ENCODE peak calls at places on chromosomes 6 and 20, in five cellular contexts. O is activated B cell treated with CpG ODN at 0.5 μM for 24 hours, E is Caco-2, I is PC-9, U is AG09309. N is an unnamed sample.

GRCh38 chr6:86331889-86332288 is 605.4 kb upstream of the HTR1E start:
- DNase-seq in E (no peak), I (no peak), O (no peak), U (no peak), N (no peak)

GRCh38 chr6:75526502-75527127 is 33.0 kb upstream of the FILIP1 start:
- DNase-seq in E (peak), O (no peak), I (peak), U (peak), N (peak)

GRCh38 chr20:52905235-52905634 is 66.9 kb upstream of the TSHZ2 start:
- DNase-seq in U (no peak), O (no peak), E (no peak), I (no peak), N (no peak)

GRCh38 chr20:60034231-60035110 is 76.2 kb downstream of the CDH26 start:
- DNase-seq in U (no peak), E (peak), O (no peak), I (no peak), N (no peak)

GRCh38 chr6:24940311-24940917 is 4.7 kb upstream of the RIPOR2 start:
- DNase-seq in O (no peak), E (no peak), I (no peak), U (no peak), N (no peak)

GRCh38 chr6:49579649-49580048 is 29.2 kb downstream of the C6orf141 start:
- DNase-seq in O (no peak), E (no peak), U (no peak), I (no peak), N (no peak)

GRCh38 chr6:111057074-111057752 is 30.1 kb upstream of the SLC16A10 start:
- DNase-seq in U (peak), E (peak), I (no peak), O (no peak), N (peak)

GRCh38 chr20:43727980-43728590 is 1.3 kb upstream of the GTSF1L start:
- DNase-seq in E (no peak), U (no peak), I (peak), O (no peak), N (no peak)

GRCh38 chr6:31094389-31094881 is 17.9 kb downstream of the C6orf15 start:
- DNase-seq in U (no peak), E (no peak), O (no peak), I (no peak), N (no peak)

GRCh38 chr6:90364846-90365401 is 68.3 kb upstream of the BACH2 start:
- DNase-seq in I (no peak), U (no peak), O (no peak), E (no peak), N (no peak)

GRCh38 chr20:41268917-41269652 is 48.4 kb downstream of the ZHX3 start:
- DNase-seq in E (no peak), U (no peak), I (no peak), O (no peak), N (no peak)

GRCh38 chr20:6558361-6558760 is 209.1 kb upstream of the BMP2 start:
- DNase-seq in I (no peak), E (no peak), U (no peak), O (no peak), N (peak)

GRCh38 chr6:144036064-144036873 is 28.2 kb upstream of the PLAGL1 start:
- DNase-seq in E (no peak), U (peak), O (no peak), I (no peak), N (peak)

GRCh38 chr6:45651301-45651700 is 273.6 kb upstream of the SUPT3H start:
- DNase-seq in O (no peak), U (no peak), E (no peak), I (no peak), N (no peak)

GRCh38 chr6:89610149-89610642 is 28.4 kb downstream of the LYRM2 start:
- DNase-seq in I (no peak), U (no peak), O (peak), E (peak), N (peak)

GRCh38 chr20:4608861-4609260 is 112.8 kb upstream of the PRND start:
- DNase-seq in I (no peak), U (no peak), O (no peak), E (no peak), N (no peak)

GRCh38 chr6:39452306-39452705 is 129.8 kb upstream of the KCNK16 start:
- DNase-seq in E (no peak), O (no peak), I (no peak), U (no peak), N (peak)

GRCh38 chr6:101226677-101227135 is 166.8 kb upstream of the GRIK2 start:
- DNase-seq in I (peak), U (no peak), E (peak), O (no peak), N (peak)

GRCh38 chr6:161141173-161141572 is 132.7 kb downstream of the AGPAT4 start:
- DNase-seq in U (no peak), E (no peak), I (no peak), O (no peak), N (peak)

GRCh38 chr20:48469026-48469425 is 358.8 kb downstream of the PREX1 start:
- DNase-seq in E (no peak), U (no peak), O (no peak), I (no peak), N (no peak)

GRCh38 chr20:4341804-4342560 is 326.6 kb upstream of the RNF24 start:
- DNase-seq in E (no peak), U (peak), O (no peak), I (peak), N (peak)

GRCh38 chr20:62177307-62177706 is 5.5 kb upstream of the MTG2 start:
- DNase-seq in O (no peak), E (no peak), I (no peak), U (no peak), N (no peak)

GRCh38 chr6:147345902-147346301 is 141.7 kb downstream of the STXBP5 start:
- DNase-seq in E (no peak), O (no peak), U (no peak), I (no peak), N (no peak)

GRCh38 chr6:80676386-80676785 is 569.9 kb downstream of the BCKDHB start:
- DNase-seq in I (no peak), E (no peak), U (no peak), O (no peak), N (peak)

GRCh38 chr6:132100388-132100990 is 149.3 kb upstream of the CCN2 start:
- DNase-seq in E (no peak), U (no peak), O (no peak), I (no peak), N (no peak)

GRCh38 chr20:1368448-1369199 is 24.2 kb downstream of the FKBP1A start:
- DNase-seq in E (no peak), I (no peak), O (no peak), U (no peak), N (peak)

GRCh38 chr6:146191166-146191565 is 162.3 kb downstream of the GRM1 start:
- DNase-seq in E (no peak), U (no peak), I (no peak), O (no peak), N (no peak)

GRCh38 chr6:27986928-27987725 is 30.1 kb downstream of the OR2B6 start:
- DNase-seq in U (no peak), I (no peak), E (no peak), O (no peak), N (no peak)

GRCh38 chr6:54629132-54629531 is 217.4 kb upstream of the FAM83B start:
- DNase-seq in O (no peak), U (no peak), I (no peak), E (no peak), N (no peak)

DNA sequence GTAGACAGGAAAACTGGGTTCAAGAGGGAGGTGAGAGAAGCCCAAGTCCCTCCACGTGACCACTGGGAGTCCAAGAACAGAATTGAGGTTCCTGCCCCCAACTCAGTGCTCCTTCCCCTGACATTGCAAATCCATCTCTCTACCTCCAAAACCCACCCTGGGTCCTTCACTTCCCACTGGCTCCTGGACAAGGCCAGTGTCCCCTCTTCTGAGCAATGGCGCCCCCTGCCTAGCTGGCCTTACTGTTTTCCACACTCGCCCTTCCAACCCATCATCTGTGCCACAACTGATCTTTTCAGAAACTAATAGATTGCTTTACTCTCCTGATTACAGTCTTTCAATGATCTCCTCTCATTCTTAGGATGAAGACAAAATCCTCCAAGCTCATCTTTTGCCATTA is 200.3 kb downstream of the ANKRD60 start:
- DNase-seq in O (no peak), U (no peak), I (no peak), E (peak), N (no peak)
- TF ChIP-seq CTCF in O (no peak), U (peak), I (no peak), E (no peak), N (peak)

GRCh38 chr6:7841781-7842468 is 68.7 kb downstream of the TXNDC5 start:
- DNase-seq in U (no peak), I (no peak), O (no peak), E (no peak), N (peak)

GRCh38 chr6:7848229-7848628 is 62.4 kb downstream of the TXNDC5 start:
- DNase-seq in U (no peak), O (no peak), I (no peak), E (no peak), N (no peak)

GRCh38 chr6:7851780-7852179 is 58.8 kb downstream of the TXNDC5 start:
- DNase-seq in O (no peak), U (no peak), E (no peak), I (no peak), N (no peak)

GRCh38 chr6:7846971-7847818 is 63.4 kb downstream of the TXNDC5 start:
- DNase-seq in O (no peak), E (no peak), U (peak), I (no peak), N (peak)
- TF ChIP-seq CTCF in O (no peak), E (no peak), U (peak), I (no peak), N (peak)

DNA sequence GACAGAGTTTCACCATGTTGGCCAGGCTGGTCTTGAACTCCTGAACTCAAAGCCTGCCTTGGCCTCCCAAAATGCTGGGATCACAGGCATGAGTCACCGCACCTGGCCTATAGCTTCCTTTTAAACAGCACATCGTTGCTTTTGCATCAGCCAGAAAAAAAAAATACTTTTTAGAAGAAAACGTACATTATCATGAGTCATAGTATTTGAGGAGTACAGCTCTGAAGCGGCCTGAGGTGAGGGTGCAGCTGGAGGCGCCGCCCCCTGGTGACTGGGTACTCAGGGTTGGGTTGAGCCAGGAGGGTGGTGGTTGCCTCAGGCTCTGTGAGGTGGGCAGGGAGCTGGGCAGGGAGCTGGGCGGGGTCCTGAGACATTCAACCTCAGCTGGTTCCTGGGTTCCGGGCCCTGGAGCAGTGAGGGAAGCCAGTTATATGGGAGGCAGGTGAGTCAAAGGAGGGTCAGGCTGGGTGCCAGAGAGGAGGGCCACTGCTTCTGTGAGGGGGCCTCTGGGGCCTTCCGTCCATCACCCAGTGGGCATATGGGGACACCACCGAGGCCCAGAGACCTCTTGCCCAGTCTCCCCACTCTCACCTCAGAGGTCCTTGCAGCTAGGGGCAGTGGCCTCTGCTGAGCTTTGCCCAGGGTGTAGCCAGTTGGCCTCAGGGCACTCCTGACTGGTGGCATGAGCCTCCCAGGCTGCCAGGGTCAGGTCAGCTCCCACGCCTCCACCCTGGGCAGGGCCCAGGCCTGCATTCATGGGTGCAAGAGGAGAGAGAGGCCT is 11.7 kb upstream of the ID1 start:
- DNase-seq in I (peak), U (no peak), O (no peak), E (peak), N (peak)
- TF ChIP-seq CTCF in I (no peak), U (no peak), O (no peak), E (peak), N (peak)

DNA sequence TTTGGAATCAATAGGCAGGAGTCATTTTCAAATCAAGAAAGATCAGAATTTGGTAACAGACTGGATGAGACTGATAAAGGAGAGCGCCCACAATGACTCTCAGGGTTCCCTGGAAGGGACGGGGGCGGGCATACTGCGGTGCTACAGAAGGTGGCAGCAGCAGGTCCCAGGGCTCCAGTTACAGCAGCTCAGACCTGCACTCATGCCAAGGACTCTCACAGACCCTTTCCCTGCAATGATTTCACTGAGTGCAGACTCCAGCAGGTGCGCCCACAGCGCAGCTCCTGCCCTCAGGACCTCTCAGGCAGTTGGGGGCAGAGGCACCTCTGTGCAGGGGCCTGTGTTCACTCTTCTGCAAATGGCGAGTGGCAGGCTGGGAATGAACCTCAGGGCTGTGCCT is 359.8 kb downstream of the ZFAND3 start:
- DNase-seq in E (no peak), O (no peak), U (no peak), I (no peak), N (no peak)
- TF ChIP-seq CTCF in E (no peak), O (no peak), U (no peak), I (no peak), N (no peak)

N was measured in fibroblast of mammary gland.